ENCODE peak calls at places on chromosomes 7 and 10, in seven cellular contexts. E is cardiac muscle cell, T is lower lobe of right lung, W is PC-9, S is pancreas, V is left ventricle myocardium inferior, N is lung. J is an unnamed sample. For H3K4me1, the result is how much of the 10 kb centered on the place peaks cover.

GRCh38 chr7:121803041-121803440 is 69.9 kb upstream of the PTPRZ1 start:
- DNase-seq in T (no peak), W (no peak), N (no peak), V (no peak), S (no peak), E (no peak), J (no peak)

GRCh38 chr7:79461660-79462059 is 8.2 kb upstream of the MAGI2 start:
- DNase-seq in T (no peak), V (no peak), E (no peak), S (no peak), N (no peak), W (no peak), J (no peak)

GRCh38 chr7:17233643-17234397 is 64.6 kb upstream of the AHR start:
- DNase-seq in T (no peak), E (no peak), W (peak), V (no peak), N (no peak), S (no peak), J (no peak)

GRCh38 chr10:102261842-102262241 is 16.5 kb downstream of the GBF1 start:
- DNase-seq in T (no peak), W (no peak), V (no peak), S (no peak), N (no peak), E (no peak), J (no peak)

GRCh38 chr10:33216661-33217427 is 117.6 kb downstream of the NRP1 start:
- DNase-seq in N (no peak), T (no peak), S (no peak), E (no peak), W (peak), V (no peak), J (no peak)

GRCh38 chr7:16708980-16709379 is 44.6 kb upstream of the TSPAN13 start:
- DNase-seq in T (no peak), N (no peak), V (no peak), S (no peak), E (no peak), W (peak), J (no peak)

GRCh38 chr10:7572435-7572834 is 94.3 kb downstream of the ITIH5 start:
- DNase-seq in E (no peak), T (no peak), N (no peak), V (no peak), W (no peak), S (no peak), J (no peak)

GRCh38 chr10:50517626-50518025 is 106.1 kb downstream of the SGMS1 start:
- DNase-seq in V (no peak), S (no peak), W (no peak), N (no peak), E (no peak), T (no peak), J (no peak)

GRCh38 chr7:110975476-110975875 is 115.5 kb upstream of the LRRN3 start:
- DNase-seq in T (no peak), N (no peak), E (no peak), S (no peak), W (no peak), V (no peak), J (no peak)

GRCh38 chr7:68833442-68833841 is 764.8 kb upstream of the AUTS2 start:
- DNase-seq in E (no peak), T (no peak), S (no peak), N (no peak), V (no peak), W (no peak), J (no peak)

GRCh38 chr10:34249634-34250033 is 565.5 kb downstream of the PARD3 start:
- DNase-seq in E (no peak), T (no peak), W (no peak), V (no peak), N (no peak), S (no peak), J (no peak)

GRCh38 chr7:7557252-7557651 is 9.4 kb upstream of the MIOS start:
- DNase-seq in N (no peak), E (no peak), S (peak), W (no peak), V (no peak), T (no peak), J (no peak)

GRCh38 chr10:62433181-62433692 is 59.1 kb downstream of the ZNF365 start:
- DNase-seq in V (peak), E (no peak), S (no peak), N (peak), W (peak), T (peak), J (peak)

GRCh38 chr10:97069576-97070362 is 116.0 kb downstream of the SLIT1 start:
- DNase-seq in V (no peak), S (no peak), N (no peak), T (no peak), W (no peak), E (no peak), J (no peak)

GRCh38 chr7:85023066-85023687 is 163.7 kb downstream of the SEMA3D start:
- DNase-seq in T (no peak), V (no peak), W (peak), N (no peak), E (peak), S (no peak), J (no peak)

GRCh38 chr7:83452256-83452655 is 196.7 kb downstream of the SEMA3E start:
- DNase-seq in V (no peak), E (no peak), W (no peak), N (no peak), T (no peak), S (no peak), J (no peak)

GRCh38 chr10:72702868-72703581 is 11.1 kb downstream of the MCU start:
- DNase-seq in T (no peak), W (no peak), V (no peak), N (no peak), S (no peak), E (no peak), J (no peak)

GRCh38 chr7:108717771-108718170 is 148.1 kb downstream of the DNAJB9 start:
- DNase-seq in E (no peak), T (no peak), N (no peak), W (no peak), S (no peak), V (no peak), J (no peak)

GRCh38 chr7:137985253-137985896 is 16.5 kb downstream of the CREB3L2 start:
- DNase-seq in E (peak), N (no peak), T (no peak), S (no peak), W (no peak), V (no peak), J (no peak)

GRCh38 chr7:144830811-144831210 is 5.0 kb downstream of the TPK1 start:
- DNase-seq in W (no peak), T (no peak), E (no peak), V (no peak), N (no peak), S (no peak), J (no peak)

GRCh38 chr10:625335-625699 is 64.2 kb downstream of the DIP2C start:
- DNase-seq in N (no peak), W (no peak), E (peak), V (peak), S (no peak), T (peak), J (no peak)

GRCh38 chr10:129993621-129994020 is 29.5 kb upstream of the EBF3 start:
- DNase-seq in S (no peak), N (no peak), E (no peak), T (no peak), V (no peak), W (no peak), J (no peak)

GRCh38 chr7:151410405-151411390 is 860 bp upstream of the WDR86 start:
- DNase-seq in E (peak), T (no peak), S (peak), V (no peak), W (no peak), N (no peak), J (peak)

GRCh38 chr10:129958118-129958685 is 5.9 kb downstream of the EBF3 start:
- DNase-seq in T (no peak), V (no peak), N (no peak), S (no peak), E (peak), W (no peak), J (no peak)

GRCh38 chr7:28405662-28406061 is 6.7 kb upstream of the CREB5 start:
- DNase-seq in W (no peak), E (no peak), V (peak), S (no peak), N (peak), T (no peak), J (no peak)

GRCh38 chr7:24608504-24608903 is 35.3 kb downstream of the PALS2 start:
- DNase-seq in W (no peak), E (no peak), V (no peak), S (no peak), N (no peak), T (no peak), J (no peak)

GRCh38 chr10:3775671-3776551 is 9.1 kb downstream of the KLF6 start:
- DNase-seq in T (no peak), E (no peak), S (no peak), W (peak), N (no peak), V (no peak), J (no peak)

GRCh38 chr10:110361800-110362456 is 57.2 kb upstream of the SMNDC1 start:
- DNase-seq in T (no peak), N (no peak), S (no peak), V (no peak), E (peak), W (no peak), J (no peak)

GRCh38 chr10:6146921-6147320 is 55.8 kb upstream of the PFKFB3 start:
- DNase-seq in W (no peak), E (no peak), S (no peak), V (no peak), T (peak), N (no peak), J (no peak)
- H3K4me1 ChIP-seq in W (under half), E (under half), S (under half), V (under half), T (under half), N (under half), J (under half)

GRCh38 chr7:36131499-36131898 is 21.6 kb upstream of the EEPD1 start:
- DNase-seq in V (no peak), N (no peak), E (no peak), T (no peak), W (no peak), S (no peak), J (no peak)
- H3K4me3 ChIP-seq in V (no peak), N (no peak), E (no peak), T (no peak), W (no peak), S (no peak), J (no peak)

GRCh38 chr10:74982634-74982982 is 128.8 kb upstream of the SAMD8 start:
- DNase-seq in S (no peak), V (no peak), T (no peak), N (no peak), W (no peak), E (no peak), J (no peak)

GRCh38 chr10:74977072-74977471 is 134.4 kb upstream of the SAMD8 start:
- DNase-seq in W (no peak), S (no peak), V (no peak), N (no peak), E (no peak), T (no peak), J (no peak)

GRCh38 chr10:74977913-74978847 is 133.3 kb upstream of the SAMD8 start:
- DNase-seq in S (no peak), T (no peak), E (no peak), W (no peak), N (no peak), V (no peak), J (no peak)

GRCh38 chr10:74983383-74983782 is 128.1 kb upstream of the SAMD8 start:
- DNase-seq in T (no peak), S (no peak), V (no peak), N (no peak), W (no peak), E (no peak), J (no peak)

GRCh38 chr10:74981831-74982633 is 129.4 kb upstream of the SAMD8 start:
- DNase-seq in S (no peak), N (no peak), T (no peak), V (no peak), E (no peak), W (no peak), J (no peak)
- TF ChIP-seq CTCF in S (no peak), N (no peak), T (no peak), V (no peak), E (no peak), W (no peak), J (no peak)

GRCh38 chr10:103762166-103762565 is 93.2 kb downstream of the SH3PXD2A start:
- DNase-seq in T (no peak), V (no peak), E (no peak), W (no peak), S (no peak), N (no peak), J (no peak)
- H3K4me1 ChIP-seq in T (half or more), V (half or more), E (under half), W (half or more), S (under half), N (under half), J (half or more)

GRCh38 chr7:141013345-141013715 is 1.4 kb downstream of the MRPS33 start:
- DNase-seq in T (no peak), E (no peak), S (no peak), V (no peak), N (no peak), W (no peak), J (no peak)
- H3K4me3 ChIP-seq in T (no peak), E (no peak), S (no peak), V (peak), N (no peak), W (peak), J (peak)

GRCh38 chr7:30344513-30344912 is 60.1 kb downstream of the ZNRF2 start:
- DNase-seq in S (no peak), W (no peak), T (no peak), V (no peak), E (no peak), N (no peak), J (no peak)
- TF ChIP-seq CTCF in S (no peak), W (no peak), T (no peak), V (no peak), E (no peak), N (no peak), J (no peak)

GRCh38 chr7:50333266-50333665 is 28.8 kb downstream of the IKZF1 start:
- DNase-seq in S (no peak), E (peak), T (no peak), V (no peak), W (no peak), N (no peak), J (no peak)

GRCh38 chr7:50335230-50335794 is 30.8 kb downstream of the IKZF1 start:
- DNase-seq in T (no peak), V (no peak), W (no peak), E (no peak), N (no peak), S (no peak), J (no peak)

GRCh38 chr7:50332241-50333176 is 28.0 kb downstream of the IKZF1 start:
- DNase-seq in E (peak), V (no peak), W (no peak), T (no peak), S (no peak), N (no peak), J (no peak)

GRCh38 chr7:50335795-50336754 is 31.6 kb downstream of the IKZF1 start:
- DNase-seq in T (no peak), V (no peak), W (no peak), N (no peak), S (no peak), E (no peak), J (no peak)

DNA sequence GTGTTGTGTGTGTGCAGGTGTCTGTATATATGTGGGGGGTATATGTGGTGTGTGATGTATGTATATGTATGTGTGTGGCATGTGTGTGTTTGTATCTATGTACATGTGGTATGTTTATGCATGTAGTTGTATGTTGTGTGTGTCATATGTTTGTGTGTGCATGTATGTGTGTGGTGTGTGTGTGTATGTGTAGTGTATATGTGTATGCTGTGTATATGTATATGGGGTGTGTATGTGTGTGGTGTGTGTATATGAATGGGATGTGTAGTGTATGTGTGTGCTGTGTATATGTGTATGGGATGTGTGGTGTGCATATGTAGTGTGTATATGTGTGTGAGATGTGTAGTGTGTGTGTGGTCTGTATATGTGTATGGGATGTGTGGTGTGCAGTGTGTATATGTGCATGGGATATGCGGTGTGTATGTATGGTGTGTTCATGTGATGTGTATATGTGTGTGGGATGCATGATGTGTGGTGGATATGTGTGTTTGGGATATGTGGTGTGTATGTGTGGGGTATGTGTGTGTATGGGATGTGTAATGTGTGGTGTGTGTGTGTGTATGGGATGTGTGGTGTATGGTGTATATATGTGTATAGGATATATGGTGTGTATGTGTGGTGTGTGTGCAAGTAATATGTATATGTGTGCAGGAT is 30.0 kb downstream of the IKZF1 start:
- DNase-seq in V (no peak), T (no peak), W (no peak), N (no peak), E (no peak), S (no peak), J (no peak)
- H3K4me1 ChIP-seq in V (under half), T (under half), W (under half), N (under half), E (under half), S (under half), J (under half)

GRCh38 chr10:80357000-80357803 is 621 bp downstream of the DYDC2 start:
- DNase-seq in E (peak), N (no peak), T (no peak), V (no peak), W (no peak), S (peak), J (no peak)
- H3K4me3 ChIP-seq in E (peak), N (peak), T (peak), V (peak), W (no peak), S (peak), J (no peak)

J was measured in RWPE2.